ENCODE peak calls at places on chromosome 21, in four cellular contexts. Z is fibroblast of lung, T is BE2C, R is fibroblast of pulmonary artery. U is an unnamed sample.

GRCh38 chr21:39451332-39452206 is at the start of gene SH3BGR:
- DNase-seq in Z (peak), R (peak), T (peak), U (peak)

GRCh38 chr21:26072891-26073615 is 97.5 kb downstream of the APP start:
- DNase-seq in Z (peak), R (peak), T (no peak), U (peak)

GRCh38 chr21:46005481-46005881 is 23.9 kb downstream of the COL6A1 start:
- DNase-seq in R (no peak), Z (no peak), T (no peak), U (no peak)

GRCh38 chr21:45863267-45863666 is 118.3 kb upstream of the COL6A1 start:
- DNase-seq in Z (no peak), T (no peak), R (no peak), U (no peak)

GRCh38 chr21:45029298-45029967 is 44.9 kb upstream of the ADARB1 start:
- DNase-seq in Z (no peak), T (peak), R (peak), U (peak)

GRCh38 chr21:35095859-35096291 is 46.8 kb upstream of the RUNX1 start:
- DNase-seq in R (peak), Z (peak), T (no peak), U (peak)

GRCh38 chr21:44972821-44973220 is 33.0 kb downstream of the SLX9 start:
- DNase-seq in T (no peak), R (no peak), Z (peak), U (no peak)

GRCh38 chr21:9837946-9838801 is 683.2 kb upstream of the TPTE start:
- DNase-seq in Z (no peak), R (no peak), T (no peak), U (no peak)

GRCh38 chr21:44989538-44989888 is 49.7 kb downstream of the SLX9 start:
- DNase-seq in Z (peak), R (peak), T (peak), U (no peak)

GRCh38 chr21:35521852-35522505 is 472.9 kb upstream of the RUNX1 start:
- DNase-seq in R (no peak), T (no peak), Z (no peak), U (no peak)

GRCh38 chr21:38804030-38804616 is 1.6 kb upstream of the ETS2 start:
- DNase-seq in R (no peak), Z (peak), T (no peak), U (no peak)

GRCh38 chr21:45190013-45190412 is 97.7 kb downstream of the POFUT2 start:
- DNase-seq in R (no peak), Z (no peak), T (no peak), U (no peak)

GRCh38 chr21:18023099-18023498 is 203.9 kb upstream of the C21orf91 start:
- DNase-seq in R (no peak), T (no peak), Z (no peak), U (no peak)

DNA sequence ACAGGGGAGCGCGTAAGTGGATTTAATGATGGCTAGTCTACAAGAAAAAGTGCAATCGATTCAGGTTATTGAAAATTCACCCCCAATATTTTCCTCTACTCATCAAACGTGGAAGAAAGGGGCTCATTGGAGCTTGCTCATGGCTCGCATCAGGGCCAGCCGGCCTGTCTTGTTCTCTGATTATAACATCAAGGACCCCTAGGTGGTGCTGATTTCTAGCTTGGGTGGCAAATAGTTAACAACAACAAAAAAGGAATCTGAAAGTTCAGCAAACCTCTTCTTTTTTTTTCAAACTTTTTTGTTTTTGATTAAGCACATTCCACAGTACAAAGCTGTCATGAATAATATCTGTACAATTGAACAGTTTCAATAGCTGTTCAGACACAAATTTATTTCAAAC is 35.8 kb upstream of the SOD1 start:
- DNase-seq in R (peak), Z (no peak), T (no peak), U (no peak)
- TF ChIP-seq CTCF in R (no peak), Z (no peak), T (peak), U (no peak)

GRCh38 chr21:21230672-21231071 is 232.5 kb downstream of the NCAM2 start:
- DNase-seq in T (no peak), Z (peak), R (peak), U (peak)
- H3K4me3 ChIP-seq in T (no peak), Z (no peak), R (no peak), U (no peak)

GRCh38 chr21:43361127-43361492 is 65.8 kb downstream of the SIK1 start:
- DNase-seq in R (no peak), T (peak), Z (no peak), U (peak)
- TF ChIP-seq CTCF in R (no peak), T (no peak), Z (no peak), U (peak)

GRCh38 chr21:42218836-42219605 is at the start of gene ABCG1:
- DNase-seq in T (peak), R (peak), Z (peak), U (peak)
- H3K4me3 ChIP-seq in T (peak), R (peak), Z (peak), U (peak)

U was measured in cardiac fibroblast.